ENCODE peak calls at places on chromosome 6, in seven cellular contexts. E is HFFc6, T is lung, C is progenitor cell of endocrine pancreas, U is hepatocyte, H is tibial artery, X is upper lobe of right lung. K is an unnamed sample.

GRCh38 chr6:161188547-161189465 is 85.1 kb downstream of the AGPAT4 start:
- DNase-seq in X (no peak), U (no peak), C (no peak), H (no peak), E (no peak), T (no peak), K (no peak)

GRCh38 chr6:151576658-151577057 is 82.8 kb downstream of the CCDC170 start:
- DNase-seq in T (no peak), H (no peak), C (no peak), E (no peak), X (no peak), U (no peak), K (no peak)

GRCh38 chr6:139249387-139249786 is 42.4 kb downstream of the TXLNB start:
- DNase-seq in X (no peak), T (no peak), H (no peak), C (no peak), E (no peak), U (no peak), K (no peak)

GRCh38 chr6:133551847-133552331 is 310.7 kb downstream of the EYA4 start:
- DNase-seq in H (peak), X (peak), U (peak), E (peak), C (no peak), T (peak), K (no peak)

GRCh38 chr6:21360353-21360752 is 233.2 kb upstream of the SOX4 start:
- DNase-seq in T (no peak), H (no peak), X (no peak), E (no peak), U (peak), C (no peak), K (no peak)

GRCh38 chr6:119445666-119446622 is 96.4 kb upstream of the MAN1A1 start:
- DNase-seq in E (no peak), T (no peak), H (no peak), C (no peak), U (peak), X (no peak), K (no peak)

GRCh38 chr6:41247288-41247865 is 19.2 kb downstream of the TREML4 start:
- DNase-seq in X (no peak), E (no peak), H (no peak), T (no peak), U (no peak), C (no peak), K (no peak)

GRCh38 chr6:45483021-45483420 is 105.3 kb upstream of the SUPT3H start:
- DNase-seq in X (no peak), E (peak), C (no peak), T (no peak), U (peak), H (peak), K (no peak)

GRCh38 chr6:133290926-133291325 is 49.8 kb downstream of the EYA4 start:
- DNase-seq in X (no peak), E (no peak), C (no peak), H (no peak), T (no peak), U (no peak), K (no peak)

GRCh38 chr6:79269877-79270276 is 35.4 kb upstream of the HMGN3 start:
- DNase-seq in H (peak), X (no peak), T (no peak), E (peak), U (peak), C (no peak), K (no peak)

GRCh38 chr6:37565267-37566208 is 65.8 kb upstream of the CCDC167 start:
- DNase-seq in E (no peak), C (peak), H (no peak), T (no peak), X (no peak), U (peak), K (no peak)

GRCh38 chr6:148709577-148709976 is 37.3 kb upstream of the UST start:
- DNase-seq in X (no peak), H (no peak), C (no peak), U (no peak), T (no peak), E (peak), K (no peak)

GRCh38 chr6:52285174-52286068 is 879 bp upstream of the MCM3 start:
- DNase-seq in U (no peak), H (no peak), T (no peak), C (no peak), X (no peak), E (peak), K (no peak)
- TF ChIP-seq CTCF in U (peak), H (no peak), T (no peak), C (no peak), X (peak), E (peak), K (peak)

DNA sequence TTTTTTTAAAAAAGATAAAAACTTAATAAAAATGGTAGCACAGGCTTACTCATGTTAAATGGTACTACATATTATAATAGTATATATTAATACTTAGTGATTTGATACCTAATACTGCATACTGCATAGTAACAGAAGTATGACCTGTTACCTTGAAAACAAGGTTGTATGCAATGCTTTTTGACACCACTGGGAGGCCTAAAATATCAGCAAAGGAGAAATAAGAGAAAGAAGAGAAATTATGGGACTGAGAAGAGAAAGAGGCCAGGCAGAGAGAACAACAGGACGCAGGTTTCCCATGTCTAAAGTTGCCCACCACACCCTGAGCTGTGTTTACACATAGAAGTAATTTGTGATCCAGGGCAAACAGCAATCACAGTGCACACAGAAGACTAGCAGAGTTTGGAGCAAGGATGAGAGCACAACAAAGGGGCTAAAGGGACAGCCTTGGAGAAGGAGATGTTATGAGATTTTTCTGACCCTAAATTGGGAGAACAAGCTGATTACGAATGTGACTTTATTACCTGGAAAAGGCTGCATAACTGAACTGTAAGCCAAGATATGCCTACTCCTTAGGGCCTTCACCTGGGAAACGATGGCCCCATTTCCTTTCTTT is 73.2 kb downstream of the ROS1 start:
- DNase-seq in U (peak), C (no peak), E (peak), H (no peak), T (no peak), X (no peak), K (no peak)
- TF ChIP-seq CTCF in U (peak), C (peak), E (peak), H (no peak), T (no peak), X (no peak), K (peak)

GRCh38 chr6:165663283-165663735 is 268 bp upstream of the PDE10A start:
- DNase-seq in C (no peak), E (no peak), T (no peak), H (no peak), X (no peak), U (peak), K (no peak)

GRCh38 chr6:165665384-165665672 is 2.3 kb upstream of the PDE10A start:
- DNase-seq in C (no peak), T (no peak), E (no peak), H (no peak), U (no peak), X (no peak), K (no peak)

GRCh38 chr6:165663736-165664552 is 903 bp upstream of the PDE10A start:
- DNase-seq in H (no peak), U (no peak), E (no peak), X (no peak), T (no peak), C (no peak), K (no peak)

GRCh38 chr6:165662671-165663282 is at the start of gene PDE10A:
- DNase-seq in H (peak), T (no peak), X (no peak), U (peak), C (peak), E (no peak), K (no peak)

GRCh38 chr6:165664553-165665383 is 1.7 kb upstream of the PDE10A start:
- DNase-seq in X (no peak), E (no peak), T (no peak), U (no peak), C (no peak), H (no peak), K (no peak)
- TF ChIP-seq CTCF in X (no peak), E (no peak), T (no peak), U (peak), C (peak), H (no peak), K (peak)

GRCh38 chr6:1552296-1552761 is 57.4 kb upstream of the FOXC1 start:
- DNase-seq in E (peak), U (no peak), X (no peak), H (no peak), C (no peak), T (no peak), K (no peak)
- TF ChIP-seq CTCF in E (peak), U (no peak), X (peak), H (no peak), C (peak), T (no peak), K (peak)

GRCh38 chr6:56613247-56613851 is 29.3 kb downstream of the DST start:
- DNase-seq in U (no peak), T (no peak), H (no peak), X (no peak), C (no peak), E (no peak), K (no peak)
- TF ChIP-seq CTCF in U (no peak), T (no peak), H (no peak), X (no peak), C (no peak), E (no peak), K (no peak)

GRCh38 chr6:53634184-53634631 is 31.3 kb downstream of the KLHL31 start:
- DNase-seq in H (no peak), X (no peak), U (no peak), T (no peak), C (no peak), E (no peak), K (no peak)
- TF ChIP-seq CTCF in H (no peak), X (no peak), U (no peak), T (no peak), C (no peak), E (no peak), K (no peak)

GRCh38 chr6:15484115-15484514 is 178.7 kb downstream of the DTNBP1 start:
- DNase-seq in U (no peak), T (no peak), X (no peak), C (no peak), E (no peak), H (no peak), K (no peak)
- TF ChIP-seq CTCF in U (no peak), T (no peak), X (no peak), C (no peak), E (no peak), H (no peak), K (no peak)

GRCh38 chr6:143963158-143963919 is 44.7 kb downstream of the PLAGL1 start:
- DNase-seq in X (no peak), U (no peak), C (no peak), E (no peak), T (no peak), H (no peak), K (no peak)

GRCh38 chr6:143961868-143962643 is 46.0 kb downstream of the PLAGL1 start:
- DNase-seq in T (no peak), U (no peak), C (no peak), E (no peak), H (no peak), X (no peak), K (no peak)

GRCh38 chr6:143964667-143965066 is 43.4 kb downstream of the PLAGL1 start:
- DNase-seq in X (no peak), T (no peak), U (peak), E (no peak), H (no peak), C (no peak), K (no peak)

GRCh38 chr6:143959865-143960264 is 48.2 kb downstream of the PLAGL1 start:
- DNase-seq in E (no peak), C (no peak), X (no peak), U (no peak), T (no peak), H (no peak), K (no peak)

GRCh38 chr6:143962644-143962929 is 45.5 kb downstream of the PLAGL1 start:
- DNase-seq in X (no peak), H (no peak), E (peak), T (no peak), C (no peak), U (peak), K (no peak)
- TF ChIP-seq CTCF in X (peak), H (no peak), E (peak), T (no peak), C (peak), U (peak), K (peak)